ENCODE peak calls at places on chromosomes 16 and 17, in five cellular contexts. S, P, K, F and I are unnamed samples.

GRCh38 chr16:15034266-15035162 is 21.4 kb downstream of the NTAN1 start:
- DNase-seq in S (no peak), P (no peak), K (no peak), F (no peak), I (no peak)

GRCh38 chr17:40516581-40517285 is 15.3 kb upstream of the TNS4 start:
- DNase-seq in S (peak), P (peak), K (peak), F (peak), I (peak)

GRCh38 chr17:51238253-51238887 is 21.5 kb downstream of the MBTD1 start:
- DNase-seq in S (no peak), P (no peak), K (no peak), F (no peak), I (no peak)

GRCh38 chr16:84043486-84044107 is 1.0 kb upstream of the SLC38A8 start:
- DNase-seq in S (peak), P (no peak), K (no peak), F (no peak), I (no peak)

GRCh38 chr17:3683054-3683511 is 12.9 kb downstream of the P2RX5 start:
- DNase-seq in S (peak), P (no peak), K (peak), F (peak), I (peak)

GRCh38 chr17:71983828-71984227 is 137.0 kb upstream of the SOX9 start:
- DNase-seq in S (no peak), P (no peak), K (no peak), F (peak), I (no peak)

GRCh38 chr17:32962320-32962707 is 29.3 kb upstream of the SPACA3 start:
- DNase-seq in S (no peak), P (no peak), K (no peak), F (no peak), I (no peak)

GRCh38 chr17:9987779-9988585 is 82.9 kb upstream of the RCVRN start:
- DNase-seq in S (peak), P (peak), K (peak), F (no peak), I (no peak)

GRCh38 chr17:82212331-82213250 is at the start of gene CCDC57:
- DNase-seq in S (peak), P (peak), K (peak), F (peak), I (no peak)

GRCh38 chr17:55160501-55160900 is 104.3 kb upstream of the HLF start:
- DNase-seq in S (no peak), P (no peak), K (no peak), F (no peak), I (no peak)

GRCh38 chr17:8176998-8177731 is 985 bp upstream of the TMEM107 start:
- DNase-seq in S (no peak), P (no peak), K (no peak), F (no peak), I (no peak)

GRCh38 chr16:54590836-54591235 is 304.2 kb upstream of the IRX3 start:
- DNase-seq in S (no peak), P (no peak), K (no peak), F (no peak), I (no peak)

GRCh38 chr17:336110-337021 is 16.2 kb downstream of the RPH3AL start:
- DNase-seq in S (no peak), P (no peak), K (no peak), F (no peak), I (no peak)

GRCh38 chr16:58022601-58023371 is 2.8 kb upstream of the MMP15 start:
- DNase-seq in S (no peak), P (no peak), K (no peak), F (peak), I (no peak)

GRCh38 chr16:87703071-87703470 is 62.7 kb downstream of the KLHDC4 start:
- DNase-seq in S (no peak), P (no peak), K (no peak), F (no peak), I (no peak)

GRCh38 chr17:15941781-15942180 is 3.1 kb upstream of the ADORA2B start:
- DNase-seq in S (no peak), P (peak), K (no peak), F (peak), I (no peak)

GRCh38 chr16:12379318-12379717 is 402.8 kb downstream of the SNX29 start:
- DNase-seq in S (no peak), P (no peak), K (no peak), F (no peak), I (no peak)

GRCh38 chr17:43356450-43356849 is 42.3 kb upstream of the ARL4D start:
- DNase-seq in S (no peak), P (peak), K (no peak), F (no peak), I (no peak)

GRCh38 chr17:63358111-63358839 is 87.8 kb downstream of the CYB561 start:
- DNase-seq in S (no peak), P (no peak), K (peak), F (no peak), I (no peak)

GRCh38 chr17:77872714-77873517 is 85.6 kb upstream of the TNRC6C start:
- DNase-seq in S (no peak), P (no peak), K (no peak), F (no peak), I (no peak)

GRCh38 chr16:8904018-8904430 is 21.9 kb downstream of the LITAFD start:
- DNase-seq in S (no peak), P (no peak), K (no peak), F (no peak), I (no peak)

GRCh38 chr17:79777844-79778503 is at the start of gene CBX2:
- DNase-seq in S (peak), P (peak), K (peak), F (peak), I (peak)

GRCh38 chr16:23847251-23847650 is 11.5 kb downstream of the PRKCB start:
- DNase-seq in S (no peak), P (no peak), K (no peak), F (no peak), I (no peak)

GRCh38 chr16:723695-724094 is 2.5 kb downstream of the CCDC78 start:
- DNase-seq in S (no peak), P (no peak), K (no peak), F (no peak), I (no peak)

GRCh38 chr17:58303981-58304734 is 23.4 kb upstream of the MPO start:
- DNase-seq in S (peak), P (peak), K (peak), F (peak), I (peak)

GRCh38 chr16:29820730-29821662 is 734 bp downstream of the MVP start:
- DNase-seq in S (no peak), P (peak), K (peak), F (peak), I (no peak)

GRCh38 chr17:33086878-33087277 is 95.2 kb downstream of the SPACA3 start:
- DNase-seq in S (peak), P (no peak), K (no peak), F (no peak), I (no peak)

GRCh38 chr17:28911411-28912045 is 8.6 kb upstream of the DHRS13 start:
- DNase-seq in S (no peak), P (no peak), K (no peak), F (no peak), I (no peak)
- H3K4me2 ChIP-seq in S (no peak), P (no peak), K (no peak), F (no peak), I (no peak)

GRCh38 chr17:38602862-38603785 is 2.6 kb downstream of the SRCIN1 start:
- DNase-seq in S (no peak), P (no peak), K (no peak), F (no peak), I (no peak)

GRCh38 chr17:38605230-38605851 is 411 bp downstream of the SRCIN1 start:
- DNase-seq in S (no peak), P (no peak), K (no peak), F (no peak), I (no peak)

GRCh38 chr17:38604479-38605229 is 1.1 kb downstream of the SRCIN1 start:
- DNase-seq in S (peak), P (no peak), K (peak), F (no peak), I (no peak)

GRCh38 chr17:38602453-38602852 is 3.3 kb downstream of the SRCIN1 start:
- DNase-seq in S (no peak), P (no peak), K (no peak), F (no peak), I (no peak)

DNA sequence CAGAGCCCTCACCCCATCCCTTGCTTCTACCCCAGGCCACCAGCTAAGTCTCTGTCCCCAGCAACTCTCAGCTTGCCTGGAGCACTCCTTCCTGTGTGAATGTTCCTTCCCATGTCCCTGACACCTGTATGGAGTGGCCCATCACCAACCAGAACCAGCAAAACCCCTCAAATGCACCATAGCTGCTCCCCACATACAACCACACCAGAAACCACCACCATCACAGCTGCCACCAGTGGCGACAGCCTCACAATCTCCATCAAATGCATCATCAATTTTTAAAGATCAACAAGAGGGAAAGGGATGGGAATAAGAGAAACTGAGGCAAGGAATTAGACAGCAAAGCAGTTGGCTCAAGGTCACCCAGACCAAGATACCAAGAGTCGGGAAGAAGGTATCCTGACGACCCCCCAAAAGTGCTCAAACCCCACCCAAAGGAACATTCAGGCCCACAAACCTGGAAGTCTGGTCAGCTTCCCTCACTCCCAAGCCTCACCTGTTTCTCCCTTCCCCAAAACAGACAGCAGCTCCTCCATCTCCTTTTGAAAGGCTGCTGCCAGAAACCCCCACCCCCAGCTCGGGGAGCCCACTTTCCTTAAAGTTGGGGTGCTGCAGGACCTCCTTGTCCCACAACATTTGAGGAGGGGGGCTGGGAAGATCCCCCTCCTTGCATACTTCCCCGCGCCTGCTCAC is 1.8 kb downstream of the SRCIN1 start:
- DNase-seq in S (no peak), P (no peak), K (no peak), F (no peak), I (no peak)
- H3K4me2 ChIP-seq in S (peak), P (no peak), K (no peak), F (no peak), I (no peak)

GRCh38 chr17:70313450-70313849 is 144.1 kb downstream of the KCNJ2 start:
- DNase-seq in S (no peak), P (no peak), K (no peak), F (peak), I (no peak)
- H3K4me2 ChIP-seq in S (no peak), P (no peak), K (no peak), F (no peak), I (no peak)

DNA sequence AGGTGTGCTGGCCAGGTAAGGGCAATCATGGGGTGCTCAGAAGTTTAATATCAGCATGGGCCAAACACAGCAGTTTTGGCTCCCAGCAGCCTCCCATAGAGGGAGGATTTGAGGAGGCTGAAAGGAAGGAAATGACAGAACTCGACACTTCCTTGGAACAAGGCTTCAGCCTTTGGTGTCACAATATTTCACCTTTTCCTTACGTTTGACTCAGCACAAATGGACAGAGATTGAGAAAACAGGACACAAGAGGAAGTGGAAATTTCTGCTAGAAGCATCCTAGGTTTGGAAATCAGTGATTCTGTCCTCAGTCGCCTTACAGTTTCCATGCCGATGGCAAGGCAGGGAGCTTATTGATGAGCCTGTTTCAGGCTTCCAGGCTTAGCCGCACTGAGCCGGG is 181.4 kb downstream of the MAF start:
- DNase-seq in S (no peak), P (no peak), K (no peak), F (no peak), I (no peak)
- H3K4me2 ChIP-seq in S (no peak), P (no peak), K (no peak), F (no peak), I (no peak)